ENCODE peak calls at places on chromosomes 12 and 14, in five cellular contexts. K is psoas muscle, P is A549, G is ovary, B is IMR-90. X is an unnamed sample.
A peak's percentile ranks its signal among the peaks of the same experiment; 100 is the strongest.

GRCh38 chr12:89825591-89826449 is 117.2 kb upstream of the ATP2B1 start:
- DNase-seq in K (no peak), P (peak; percentile 64), G (no peak), B (peak; percentile 4), X (no peak)

GRCh38 chr14:20697273-20698017 is 8.9 kb downstream of the ANG start:
- DNase-seq in K (peak; percentile 49), P (peak; percentile 67), G (no peak), B (peak; percentile 75), X (peak; percentile 44)

GRCh38 chr12:50053583-50053982 is 3.8 kb upstream of the ASIC1 start:
- DNase-seq in K (no peak), P (no peak), G (no peak), B (no peak), X (no peak)

GRCh38 chr12:78120866-78121590 is 290.3 kb downstream of the NAV3 start:
- DNase-seq in K (no peak), P (peak; percentile 3), G (no peak), B (peak; percentile 52), X (peak; percentile 7)

GRCh38 chr12:105462841-105463240 is 132.3 kb downstream of the C12orf75 start:
- DNase-seq in K (no peak), P (no peak), G (no peak), B (peak; percentile 61), X (peak; percentile 74)

GRCh38 chr14:72186461-72187035 is 254.3 kb downstream of the RGS6 start:
- DNase-seq in K (no peak), P (no peak), G (no peak), B (no peak), X (no peak)

GRCh38 chr14:54785778-54786160 is 116.9 kb downstream of the GCH1 start:
- DNase-seq in K (no peak), P (no peak), G (no peak), B (no peak), X (no peak)

GRCh38 chr12:124296916-124297351 is 2.0 kb downstream of the RFLNA start:
- DNase-seq in K (no peak), P (no peak), G (no peak), B (no peak), X (no peak)

GRCh38 chr14:54682578-54682977 is 115.7 kb downstream of the SAMD4A start:
- DNase-seq in K (no peak), P (no peak), G (no peak), B (no peak), X (no peak)

GRCh38 chr12:2618291-2618995 is 176.3 kb upstream of the FKBP4 start:
- DNase-seq in K (no peak), P (no peak), G (no peak), B (no peak), X (no peak)

GRCh38 chr14:101760138-101761011 is 1.1 kb upstream of the PPP2R5C start:
- DNase-seq in K (peak; percentile 98), P (peak; percentile 84), G (peak; percentile 99), B (peak; percentile 98), X (peak; percentile 81)

GRCh38 chr14:99511421-99512109 is 30.4 kb downstream of the CCNK start:
- DNase-seq in K (no peak), P (no peak), G (peak; percentile 48), B (peak; percentile 67), X (no peak)

GRCh38 chr12:128942960-128943477 is 89.7 kb downstream of the GLT1D1 start:
- DNase-seq in K (no peak), P (no peak), G (no peak), B (no peak), X (no peak)

GRCh38 chr14:53304726-53305381 is 151.7 kb upstream of the DDHD1 start:
- DNase-seq in K (no peak), P (no peak), G (no peak), B (peak; percentile 86), X (no peak)

GRCh38 chr12:31362115-31362758 is 36.3 kb upstream of the SINHCAF start:
- DNase-seq in K (no peak), P (no peak), G (no peak), B (no peak), X (no peak)

GRCh38 chr12:7642287-7642686 is 23.4 kb downstream of the APOBEC1 start:
- DNase-seq in K (no peak), P (no peak), G (no peak), B (no peak), X (no peak)

GRCh38 chr12:31876568-31877424 is 82.4 kb upstream of the RESF1 start:
- DNase-seq in K (no peak), P (no peak), G (peak; percentile 18), B (no peak), X (no peak)

DNA sequence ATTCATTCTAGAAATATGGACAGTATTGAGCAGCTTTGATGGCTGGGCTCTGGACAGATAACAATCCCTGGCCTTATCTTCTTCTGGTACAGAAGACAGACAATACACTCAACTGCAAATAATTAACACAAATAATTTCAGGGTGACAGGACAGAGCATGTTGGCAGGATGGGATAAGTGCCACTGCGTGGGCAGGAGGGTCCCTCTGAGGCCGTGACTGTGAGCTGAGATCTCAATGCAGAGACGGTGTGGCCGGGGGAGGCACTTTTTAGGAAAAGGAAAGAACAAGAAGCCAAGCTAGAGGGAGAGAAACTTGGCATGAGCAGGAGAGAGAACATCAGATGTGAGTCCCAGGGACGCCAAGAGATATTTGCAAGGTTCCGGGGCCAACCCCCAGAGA is 8.1 kb downstream of the SYNE3 start:
- DNase-seq in K (no peak), P (no peak), G (no peak), B (no peak), X (no peak)
- H3K27ac ChIP-seq in K (peak overlapping the region; percentile 73), P (no peak overlapping the region), G (no peak overlapping the region), B (no peak overlapping the region), X (no peak overlapping the region)

GRCh38 chr14:60721331-60722162 is 2.6 kb downstream of the SIX4 start:
- DNase-seq in K (peak; percentile 67), P (peak; percentile 16), G (peak; percentile 50), B (peak; percentile 84), X (peak; percentile 71)
- TF ChIP-seq CTCF in K (peak; percentile 47), P (peak; percentile 28), G (peak; percentile 13), B (peak; percentile 37), X (peak; percentile 62)

GRCh38 chr12:26273811-26274210 is 78.4 kb downstream of the SSPN start:
- DNase-seq in K (no peak), P (no peak), G (no peak), B (no peak), X (no peak)
- H3K27ac ChIP-seq in K (peak overlapping the region; percentile 64), P (peak overlapping the region; percentile 76), G (no peak overlapping the region), B (no peak overlapping the region), X (peak overlapping the region; percentile 90)

DNA sequence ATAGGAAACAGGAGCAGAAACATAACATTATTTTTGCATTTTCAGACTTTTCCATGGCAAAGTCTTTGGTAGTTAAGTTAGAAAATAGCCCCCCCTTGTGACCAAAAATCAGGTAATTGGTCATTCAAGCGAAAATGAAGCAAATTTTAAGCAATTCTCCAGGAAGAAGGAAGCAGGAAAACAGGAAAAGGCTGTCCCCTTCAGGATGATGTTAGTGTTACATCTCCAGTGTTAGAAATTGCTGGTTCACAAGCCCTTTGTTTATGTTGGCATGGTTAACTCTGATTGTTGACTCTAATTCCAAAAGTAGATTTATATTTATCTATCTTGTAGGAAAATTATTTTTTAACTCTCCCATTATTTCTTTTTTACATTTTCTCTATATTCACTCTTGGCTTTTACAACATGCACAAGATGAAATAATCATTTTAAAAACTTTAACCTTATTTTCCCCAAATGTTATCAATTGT is 18.8 kb upstream of the GAS2L3 start:
- DNase-seq in K (no peak), P (peak; percentile 68), G (no peak), B (peak; percentile 90), X (no peak)
- TF ChIP-seq CTCF in K (peak; percentile 61), P (peak; percentile 99), G (peak; percentile 82), B (peak; percentile 99), X (peak; percentile 100)

GRCh38 chr12:5268424-5269210 is 163.3 kb upstream of the NTF3 start:
- DNase-seq in K (no peak), P (no peak), G (no peak), B (no peak), X (no peak)
- H3K27ac ChIP-seq in K (no peak overlapping the region), P (no peak overlapping the region), G (no peak overlapping the region), B (peak overlapping the region; percentile 48), X (no peak overlapping the region)